ENCODE peak calls at places on chromosomes 3 and 15, in ten cellular contexts. S is A549, N is NB4, C is endothelial cell of umbilical vein, K is H1, X is WTC11, I is HepG2, V is K562, P is SK-N-SH, Q is GM12878. L is an unnamed sample.
A peak's percentile ranks its signal among the peaks of the same experiment; 100 is the strongest.

GRCh38 chr3:6799264-6799915 is 61.5 kb upstream of the GRM7 start:
- DNase-seq in I (peak; percentile 23), X (peak; percentile 11), V (peak; percentile 57), P (peak; percentile 24), Q (no peak), C (peak; percentile 1), S (peak; percentile 41), N (peak; percentile 50), K (peak; percentile 58), L (peak; percentile 19)

GRCh38 chr3:125165189-125165947 is 47.2 kb downstream of the SLC12A8 start:
- DNase-seq in Q (no peak), S (peak; percentile 13), K (peak; percentile 73), P (peak; percentile 55), X (peak; percentile 65), C (peak; percentile 53), V (no peak), N (no peak), I (peak; percentile 34), L (no peak)

GRCh38 chr3:36514171-36514570 is 133.9 kb downstream of the STAC start:
- DNase-seq in V (no peak), C (no peak), X (no peak), N (no peak), I (no peak), Q (no peak), S (no peak), P (no peak), K (no peak), L (no peak)

GRCh38 chr3:11718582-11719405 is 75.1 kb upstream of the VGLL4 start:
- DNase-seq in P (peak; percentile 76), N (peak; percentile 54), Q (no peak), S (peak; percentile 58), X (peak; percentile 68), C (peak; percentile 79), V (no peak), K (peak; percentile 80), I (peak; percentile 23), L (peak; percentile 26)

GRCh38 chr15:85840079-85840801 is 45.5 kb upstream of the KLHL25 start:
- DNase-seq in S (peak; percentile 90), K (peak; percentile 95), V (peak; percentile 73), P (peak; percentile 91), N (peak; percentile 88), I (peak; percentile 85), X (peak; percentile 93), C (peak; percentile 75), Q (peak; percentile 23), L (peak; percentile 77)

GRCh38 chr15:85581495-85581894 is 201.1 kb downstream of the AKAP13 start:
- DNase-seq in C (no peak), V (no peak), S (no peak), X (no peak), I (no peak), P (no peak), Q (no peak), N (no peak), K (no peak), L (no peak)

GRCh38 chr15:44726568-44727461 is 9.5 kb upstream of the TRIM69 start:
- DNase-seq in I (peak; percentile 76), X (no peak), K (no peak), V (peak; percentile 61), C (peak; percentile 93), N (peak; percentile 97), Q (peak; percentile 97), P (no peak), S (peak; percentile 78), L (peak; percentile 52)

GRCh38 chr15:70271422-70272088 is 173.8 kb upstream of the TLE3 start:
- DNase-seq in X (no peak), P (no peak), V (no peak), S (peak; percentile 92), C (peak; percentile 89), K (no peak), Q (no peak), I (no peak), N (peak; percentile 94), L (peak; percentile 92)

GRCh38 chr3:32310336-32310735 is 71.9 kb downstream of the CMTM8 start:
- DNase-seq in N (no peak), I (no peak), X (no peak), S (no peak), C (no peak), P (no peak), K (no peak), V (no peak), Q (no peak), L (no peak)

GRCh38 chr3:114758828-114759709 is 388.0 kb downstream of the ZBTB20 start:
- DNase-seq in V (no peak), N (peak; percentile 3), P (peak; percentile 17), K (no peak), C (no peak), I (peak; percentile 39), X (no peak), S (peak; percentile 30), Q (no peak), L (no peak)

GRCh38 chr3:52986938-52987337 is 58.9 kb downstream of the SFMBT1 start:
- DNase-seq in S (peak; percentile 35), V (no peak), P (no peak), N (peak; percentile 14), Q (no peak), C (peak; percentile 40), K (no peak), X (no peak), I (no peak), L (no peak)

GRCh38 chr15:67818464-67818863 is 6.8 kb upstream of the SKOR1 start:
- DNase-seq in N (no peak), K (no peak), V (no peak), S (no peak), X (peak; percentile 3), Q (no peak), I (no peak), C (no peak), P (no peak), L (no peak)

GRCh38 chr15:98155356-98155755 is 194.9 kb downstream of the ARRDC4 start:
- DNase-seq in C (no peak), I (no peak), X (no peak), N (no peak), P (no peak), K (no peak), V (no peak), Q (no peak), S (no peak), L (no peak)

GRCh38 chr15:23734856-23735255 is 47.8 kb upstream of the NDN start:
- DNase-seq in P (no peak), N (no peak), V (no peak), X (no peak), I (no peak), C (no peak), Q (no peak), K (no peak), S (no peak), L (no peak)

GRCh38 chr3:133547432-133548041 is 25.9 kb upstream of the CDV3 start:
- DNase-seq in X (no peak), N (no peak), K (no peak), P (no peak), C (no peak), I (peak; percentile 46), S (peak; percentile 53), Q (no peak), V (no peak), L (no peak)
- TF ChIP-seq MAX in X (no peak), N (no peak), K (no peak), P (no peak), C (no peak), I (no peak), S (no peak), Q (no peak), V (no peak), L (no peak)

GRCh38 chr3:24493951-24494615 is 567 bp downstream of the THRB start:
- DNase-seq in N (no peak), K (peak; percentile 70), C (peak; percentile 20), S (peak; percentile 37), I (peak; percentile 71), X (peak; percentile 52), Q (no peak), P (peak; percentile 74), V (peak; percentile 77), L (no peak)

GRCh38 chr3:24494616-24495333 is at the start of gene THRB:
- DNase-seq in C (peak; percentile 48), V (peak; percentile 82), X (peak; percentile 77), I (peak; percentile 56), S (peak; percentile 70), P (peak; percentile 89), Q (no peak), K (peak; percentile 82), N (no peak), L (peak; percentile 27)

GRCh38 chr3:24492971-24493551 is 1.6 kb downstream of the THRB start:
- DNase-seq in N (no peak), I (no peak), S (no peak), V (no peak), X (no peak), Q (no peak), P (no peak), C (no peak), K (no peak), L (no peak)

GRCh38 chr3:24496529-24497482 is 2.2 kb upstream of the THRB start:
- DNase-seq in C (peak; percentile 46), N (peak; percentile 6), P (peak; percentile 63), K (peak; percentile 73), V (peak; percentile 67), X (peak; percentile 79), S (peak; percentile 80), Q (no peak), I (peak; percentile 82), L (peak; percentile 68)

GRCh38 chr3:24495334-24495994 is 814 bp upstream of the THRB start:
- DNase-seq in I (peak; percentile 56), N (no peak), P (peak; percentile 63), V (peak; percentile 71), Q (no peak), C (no peak), X (peak; percentile 67), S (peak; percentile 61), K (no peak), L (peak; percentile 60)
- TF ChIP-seq MAX in I (peak; percentile 60), N (no peak), P (no peak), V (peak; percentile 59), Q (no peak), C (no peak), X (no peak), S (peak; percentile 34), K (no peak), L (peak; percentile 30)

GRCh38 chr3:176816937-176817336 is 380.3 kb downstream of the TBL1XR1 start:
- DNase-seq in X (no peak), N (no peak), K (no peak), P (no peak), S (no peak), C (no peak), I (no peak), V (no peak), Q (no peak), L (no peak)

GRCh38 chr3:176814252-176814651 is 383.0 kb downstream of the TBL1XR1 start:
- DNase-seq in X (peak; percentile 87), C (peak; percentile 39), P (peak; percentile 45), K (peak; percentile 83), S (peak; percentile 39), Q (no peak), N (peak; percentile 55), I (peak; percentile 32), V (peak; percentile 15), L (peak; percentile 54)
- TF ChIP-seq MAX in X (no peak), C (no peak), P (no peak), K (no peak), S (no peak), Q (no peak), N (no peak), I (no peak), V (no peak), L (no peak)

DNA sequence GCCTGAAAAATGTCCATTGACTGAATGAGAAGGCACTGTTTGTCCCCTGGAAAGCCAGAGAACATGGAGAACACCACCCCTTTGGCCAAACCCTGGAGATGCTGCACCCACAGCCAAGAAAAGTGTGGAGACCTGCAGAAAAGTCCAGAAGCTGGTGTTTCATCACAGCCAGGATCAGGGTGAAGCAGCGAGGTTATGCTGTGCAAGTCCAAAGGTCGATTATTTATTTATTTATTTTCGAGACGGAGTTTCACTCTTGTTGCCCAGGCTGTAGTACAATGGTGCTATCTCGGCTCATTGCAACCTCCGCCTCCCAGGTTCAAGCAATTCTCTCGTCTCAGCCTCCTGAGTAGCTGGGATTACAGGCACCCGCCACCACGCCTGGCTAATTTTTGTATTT is 5.5 kb upstream of the CTSH start:
- DNase-seq in I (peak; percentile 64), V (no peak), C (no peak), N (no peak), Q (no peak), S (no peak), X (no peak), P (no peak), K (no peak), L (no peak)
- TF ChIP-seq MAX in I (peak; percentile 29), V (no peak), C (no peak), N (no peak), Q (no peak), S (no peak), X (no peak), P (no peak), K (no peak), L (no peak)